ENCODE peak calls at places on chromosome 18, in eight cellular contexts. Q, B, O, X, T, L, A and D are unnamed samples.

GRCh38 chr18:12279781-12280531 is 25.8 kb downstream of the CIDEA start:
- DNase-seq in L (no peak), A (no peak), O (no peak), B (no peak), X (no peak), T (no peak), Q (no peak), D (no peak)

GRCh38 chr18:48973731-48974130 is 23.0 kb upstream of the SMAD7 start:
- DNase-seq in X (no peak), L (no peak), T (peak; percentile 63), B (no peak), O (no peak), A (no peak), Q (no peak), D (no peak)

GRCh38 chr18:74745658-74746403 is 148.2 kb downstream of the ZNF407 start:
- DNase-seq in L (no peak), X (peak; percentile 84), T (peak; percentile 89), B (peak; percentile 25), O (no peak), Q (peak; percentile 40), A (peak; percentile 20), D (no peak)

GRCh38 chr18:31386683-31387082 is 10.1 kb downstream of the DSG4 start:
- DNase-seq in O (no peak), L (no peak), A (no peak), Q (no peak), X (no peak), B (no peak), T (no peak), D (no peak)

GRCh38 chr18:80159713-80160636 is 50.9 kb downstream of the ADNP2 start:
- DNase-seq in O (peak; percentile 68), B (no peak), L (no peak), T (peak; percentile 20), X (no peak), Q (no peak), A (no peak), D (no peak)

GRCh38 chr18:6382968-6383367 is 31.7 kb downstream of the L3MBTL4 start:
- DNase-seq in B (no peak), T (no peak), A (no peak), Q (no peak), X (peak; percentile 67), L (no peak), O (no peak), D (no peak)

GRCh38 chr18:55142413-55142812 is 183.2 kb upstream of the CCDC68 start:
- DNase-seq in X (no peak), T (peak; percentile 12), B (no peak), A (no peak), O (no peak), Q (no peak), L (peak; percentile 58), D (no peak)

GRCh38 chr18:48607049-48607984 is 68.5 kb downstream of the CTIF start:
- DNase-seq in O (no peak), X (no peak), L (no peak), Q (no peak), A (peak; percentile 59), B (peak; percentile 56), T (peak; percentile 87), D (no peak)

GRCh38 chr18:45841765-45842442 is 16.4 kb downstream of the SIGLEC15 start:
- DNase-seq in B (no peak), O (no peak), Q (no peak), X (no peak), A (no peak), L (no peak), T (no peak), D (no peak)

GRCh38 chr18:4204151-4204720 is 250.9 kb downstream of the DLGAP1 start:
- DNase-seq in L (no peak), T (no peak), X (no peak), Q (no peak), A (no peak), B (no peak), O (no peak), D (no peak)

GRCh38 chr18:59874166-59874565 is 25.6 kb upstream of the PMAIP1 start:
- DNase-seq in Q (peak; percentile 65), X (no peak), O (no peak), L (peak; percentile 33), T (peak; percentile 92), B (peak; percentile 71), A (peak; percentile 54), D (no peak)